ENCODE peak calls at places on chromosomes 1 and 21, in eight cellular contexts. T is CD8-positive, alpha-beta T cell; X is stimulated activated naive CD8-positive, alpha-beta T cell treated with anti-CD3 and anti-CD28 coated beads, Interleukin-15, Interleukin-2, amounts not matched to agents 100 U/mL and 50 U/mL, for 24 hours; A is mucosa of gallbladder; L is T-helper 2 cell treated with Interferon-gamma antibody and Interleukin-4, amounts not matched to agents 5 μg/mL and 100 μg/mL, for 36 hours; J is MV-4-11; U is sciatic nerve; S is HL-60. G is an unnamed sample.

GRCh38 chr21:46253610-46254124 is 25.1 kb upstream of the LSS start:
- DNase-seq in T (peak), J (no peak), A (no peak), U (no peak), S (peak), X (peak), L (peak), G (no peak)

GRCh38 chr21:29238967-29239289 is 59.8 kb upstream of the BACH1 start:
- DNase-seq in X (no peak), J (peak), A (no peak), U (no peak), L (no peak), T (no peak), S (peak), G (no peak)

GRCh38 chr21:41128981-41129380 is 39.0 kb upstream of the BACE2 start:
- DNase-seq in A (no peak), S (no peak), X (no peak), U (no peak), L (no peak), T (no peak), J (no peak), G (no peak)

GRCh38 chr1:168092566-168093355 is 44.0 kb downstream of the GPR161 start:
- DNase-seq in A (no peak), L (no peak), T (no peak), J (no peak), U (no peak), X (no peak), S (no peak), G (peak)

GRCh38 chr1:63255153-63255552 is 67.2 kb upstream of the FOXD3 start:
- DNase-seq in S (no peak), X (no peak), T (no peak), L (no peak), J (peak), A (no peak), U (no peak), G (no peak)

GRCh38 chr1:228045871-228046270 is 36.6 kb upstream of the ARF1 start:
- DNase-seq in X (no peak), L (no peak), A (peak), T (no peak), S (no peak), U (no peak), J (no peak), G (no peak)

GRCh38 chr1:1397839-1398523 is 1.2 kb downstream of the CCNL2 start:
- DNase-seq in T (no peak), J (peak), L (no peak), S (peak), X (no peak), A (no peak), U (no peak), G (no peak)

GRCh38 chr21:42414928-42415769 is 11.4 kb downstream of the UBASH3A start:
- DNase-seq in X (peak), J (peak), T (peak), S (no peak), L (peak), A (peak), U (no peak), G (no peak)

GRCh38 chr1:35477870-35478269 is 79.3 kb downstream of the KIAA0319L start:
- DNase-seq in J (no peak), X (no peak), U (no peak), T (no peak), L (no peak), S (no peak), A (no peak), G (no peak)

GRCh38 chr1:9275567-9276034 is 17.1 kb upstream of the SPSB1 start:
- DNase-seq in J (peak), A (peak), U (no peak), T (peak), L (peak), S (peak), X (peak), G (peak)

GRCh38 chr21:18917602-18918001 is 514.0 kb upstream of the TMPRSS15 start:
- DNase-seq in J (no peak), S (no peak), U (no peak), L (no peak), X (no peak), A (no peak), T (no peak), G (no peak)

GRCh38 chr1:90579212-90579802 is 137.8 kb downstream of the BARHL2 start:
- DNase-seq in T (no peak), A (no peak), J (peak), U (no peak), X (no peak), S (no peak), L (no peak), G (no peak)

GRCh38 chr1:190413142-190413541 is 64.5 kb downstream of the BRINP3 start:
- DNase-seq in T (no peak), J (no peak), L (no peak), X (no peak), U (no peak), A (no peak), S (no peak), G (no peak)

GRCh38 chr1:218348628-218349185 is 3.6 kb downstream of the TGFB2 start:
- DNase-seq in X (no peak), U (no peak), A (no peak), T (no peak), L (no peak), S (no peak), J (no peak), G (no peak)

G was measured in coronary artery.